ENCODE peak calls at places on chromosome 13, in five cellular contexts. U is OCI-LY7, Z is HCT116, F is GM23248, J is SK-N-SH. K is an unnamed sample.

GRCh38 chr13:73082471-73082870 is 23.7 kb downstream of the KLF5 start:
- DNase-seq in J (no peak), Z (no peak), F (no peak), U (no peak), K (no peak)

GRCh38 chr13:49400755-49401659 is 42.9 kb downstream of the CAB39L start:
- DNase-seq in F (peak), J (peak), Z (no peak), U (peak), K (peak)

GRCh38 chr13:84137292-84137691 is 255.0 kb upstream of the SLITRK1 start:
- DNase-seq in J (no peak), F (no peak), Z (no peak), U (no peak), K (no peak)

GRCh38 chr13:52846567-52847321 is 1.7 kb downstream of the PCDH8 start:
- DNase-seq in J (peak), Z (no peak), F (peak), U (no peak), K (peak)

GRCh38 chr13:46179576-46180368 is 2.2 kb downstream of the LCP1 start:
- DNase-seq in J (no peak), Z (no peak), U (peak), F (no peak), K (no peak)

GRCh38 chr13:41061075-41061913 is at the start of gene WBP4:
- DNase-seq in U (peak), J (peak), F (peak), Z (peak), K (peak)

GRCh38 chr13:50170447-50171037 is 155.3 kb downstream of the KCNRG start:
- DNase-seq in F (peak), Z (no peak), U (no peak), J (no peak), K (no peak)

GRCh38 chr13:109569938-109570711 is 216.3 kb downstream of the IRS2 start:
- DNase-seq in J (no peak), F (no peak), Z (no peak), U (no peak), K (no peak)

GRCh38 chr13:97205971-97206370 is 16.2 kb upstream of the MBNL2 start:
- DNase-seq in U (no peak), Z (no peak), F (peak), J (no peak), K (no peak)

GRCh38 chr13:47896546-47896945 is 104.5 kb downstream of the SUCLA2 start:
- DNase-seq in Z (no peak), F (no peak), J (no peak), U (no peak), K (no peak)

GRCh38 chr13:80339578-80339840 is 1.4 kb downstream of the SPRY2 start:
- DNase-seq in J (peak), F (no peak), U (no peak), Z (no peak), K (no peak)

DNA sequence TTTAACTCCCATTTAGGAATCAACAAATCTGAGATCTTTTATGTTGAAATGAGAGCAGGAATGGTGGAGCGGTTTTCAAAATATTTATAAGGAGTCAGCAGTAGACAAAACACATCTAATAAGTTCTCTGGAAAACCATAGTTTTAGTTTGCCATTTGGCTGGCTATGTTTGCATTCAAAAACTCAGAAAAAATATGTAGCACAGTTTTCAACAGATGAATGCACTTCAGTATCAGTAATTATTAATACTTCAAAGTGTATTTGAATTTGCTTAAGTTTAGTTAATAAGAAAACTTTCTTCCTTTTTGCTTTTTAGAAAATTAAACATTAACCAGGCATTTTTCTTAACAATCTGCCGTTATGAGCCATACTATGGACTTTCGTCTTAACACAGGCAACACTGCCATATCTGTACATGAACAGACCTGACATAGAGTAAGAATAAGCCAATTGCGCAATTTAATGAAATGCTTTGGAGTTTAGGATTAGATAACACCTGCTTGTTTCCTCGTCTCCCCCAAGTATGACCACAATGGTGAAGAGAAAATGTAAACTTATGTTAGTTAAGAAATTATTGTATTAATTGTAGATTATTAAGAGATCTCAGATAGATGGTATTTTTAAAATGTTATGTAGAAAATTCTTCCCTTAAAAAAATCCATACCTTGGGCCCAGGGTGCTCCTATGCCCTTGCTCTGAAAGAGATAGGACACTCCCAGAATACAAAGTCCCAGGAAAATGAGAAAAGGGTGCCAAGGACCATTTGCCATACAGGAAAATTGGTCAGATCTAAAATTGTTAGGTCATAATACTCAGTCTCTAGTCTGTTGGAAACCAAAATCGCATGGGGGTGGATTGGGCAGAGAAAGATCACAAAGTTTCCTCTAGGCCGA is 552.3 kb upstream of the ARGLU1 start:
- DNase-seq in F (no peak), J (no peak), U (no peak), Z (no peak), K (peak)
- TF ChIP-seq EZH2phosphoT487 in F (no peak), J (no peak), U (no peak), Z (no peak), K (no peak)

DNA sequence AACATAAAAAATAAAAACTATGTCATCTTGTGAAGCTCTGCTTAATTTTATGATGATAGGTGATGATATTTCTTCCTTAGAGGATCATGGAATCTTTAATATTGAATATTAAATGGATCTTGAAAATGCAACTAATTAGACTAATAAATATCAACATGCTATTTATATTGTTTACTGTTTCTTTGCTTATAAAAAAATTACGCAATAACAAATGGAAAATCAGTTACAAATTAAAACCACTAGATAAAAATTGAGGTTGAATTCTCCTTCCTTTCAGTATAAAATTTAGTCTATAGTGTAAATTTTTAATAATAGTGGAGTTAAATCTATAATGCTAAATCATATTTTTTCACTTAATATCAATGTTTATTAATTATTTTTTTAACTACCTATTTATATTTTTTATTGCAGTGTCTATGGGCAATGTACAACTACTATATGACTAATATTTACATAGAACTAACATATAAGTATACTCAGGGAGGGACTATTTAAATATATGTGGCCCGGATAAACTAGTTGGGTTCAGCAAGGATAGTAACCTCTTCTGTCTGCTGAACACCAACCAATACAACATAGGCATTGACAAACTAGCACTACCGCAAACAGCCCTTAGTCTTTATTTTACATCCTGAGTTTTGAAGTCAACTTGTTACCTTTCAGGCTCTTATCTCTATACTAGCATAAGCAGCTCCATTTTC is 628.0 kb downstream of the EFNB2 start:
- DNase-seq in J (no peak), F (no peak), Z (no peak), U (no peak), K (no peak)
- TF ChIP-seq EZH2phosphoT487 in J (no peak), F (no peak), Z (no peak), U (no peak), K (no peak)

GRCh38 chr13:112174476-112175110 is 107.6 kb downstream of the SOX1 start:
- DNase-seq in Z (no peak), J (no peak), U (no peak), F (no peak), K (no peak)
- TF ChIP-seq EZH2phosphoT487 in Z (no peak), J (no peak), U (no peak), F (no peak), K (no peak)

GRCh38 chr13:43783820-43784219 is 3.0 kb downstream of the ENOX1 start:
- DNase-seq in Z (no peak), U (no peak), F (peak), J (peak), K (peak)
- TF ChIP-seq EZH2phosphoT487 in Z (no peak), U (no peak), F (no peak), J (no peak), K (no peak)

GRCh38 chr13:33740134-33740538 is 77.8 kb upstream of the RFC3 start:
- DNase-seq in J (no peak), F (peak), U (no peak), Z (no peak), K (no peak)
- TF ChIP-seq EZH2phosphoT487 in J (no peak), F (peak), U (no peak), Z (no peak), K (no peak)

DNA sequence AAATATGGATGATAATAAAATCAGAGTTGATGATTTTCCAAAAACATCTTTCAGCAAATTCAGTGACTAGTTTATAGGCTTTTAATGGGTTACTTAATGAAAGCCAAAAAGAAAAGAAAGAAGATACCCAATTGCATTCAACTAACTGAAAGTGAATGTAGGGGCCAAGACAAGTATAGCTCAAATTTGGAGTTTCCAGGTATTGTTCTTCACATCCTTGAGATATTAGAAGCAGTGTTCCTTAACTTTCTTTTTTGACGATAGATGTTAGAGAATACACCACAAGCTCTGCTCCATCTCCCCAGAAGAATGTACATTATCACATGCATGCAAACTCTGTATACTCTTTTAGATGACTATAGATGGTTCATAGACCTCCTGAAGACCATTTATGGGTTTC is 43.6 kb downstream of the PDS5B start:
- DNase-seq in U (no peak), Z (no peak), J (no peak), F (no peak), K (no peak)
- TF ChIP-seq EZH2phosphoT487 in U (no peak), Z (no peak), J (no peak), F (no peak), K (no peak)